ENCODE peak calls at places on chromosome 4, in five cellular contexts. H is pancreas, B is AG09309, E is aorta, G is BE2C. V is an unnamed sample.
A peak's percentile ranks its signal among the peaks of the same experiment; 100 is the strongest.

GRCh38 chr4:38583102-38583501 is 80.9 kb upstream of the KLF3 start:
- DNase-seq in E (no peak), B (no peak), H (no peak), G (no peak), V (peak; percentile 30)

GRCh38 chr4:184007891-184008290 is 102.8 kb downstream of the STOX2 start:
- DNase-seq in G (no peak), H (no peak), B (no peak), E (no peak), V (no peak)

GRCh38 chr4:83947811-83948210 is 411.9 kb downstream of the GPAT3 start:
- DNase-seq in G (peak; percentile 36), E (no peak), B (no peak), H (no peak), V (no peak)

GRCh38 chr4:37890501-37891220 is at the start of gene TBC1D1:
- DNase-seq in H (peak; percentile 91), G (no peak), E (peak; percentile 91), B (no peak), V (no peak)

GRCh38 chr4:100736651-100737450 is 219.0 kb upstream of the EMCN start:
- DNase-seq in E (no peak), G (no peak), B (peak; percentile 44), H (no peak), V (peak; percentile 81)

GRCh38 chr4:30429813-30430466 is 290.2 kb upstream of the PCDH7 start:
- DNase-seq in G (no peak), E (no peak), H (no peak), B (peak; percentile 40), V (peak; percentile 78)

GRCh38 chr4:47010347-47011188 is 17.2 kb upstream of the GABRA4 start:
- DNase-seq in B (no peak), E (no peak), H (no peak), G (no peak), V (no peak)

GRCh38 chr4:15171725-15172124 is 169.4 kb downstream of the CPEB2 start:
- DNase-seq in E (no peak), H (no peak), G (no peak), B (no peak), V (no peak)

GRCh38 chr4:71406459-71406963 is 67.7 kb downstream of the SLC4A4 start:
- DNase-seq in E (no peak), H (no peak), B (no peak), G (no peak), V (no peak)

GRCh38 chr4:155769092-155769491 is 10.3 kb downstream of the GUCY1B1 start:
- DNase-seq in H (no peak), E (no peak), B (no peak), G (no peak), V (no peak)

GRCh38 chr4:145545538-145546224 is 64.0 kb downstream of the SMAD1 start:
- DNase-seq in G (no peak), H (no peak), E (no peak), B (peak; percentile 69), V (peak; percentile 85)

GRCh38 chr4:59200992-59201391 is 1999.1 kb upstream of the ADGRL3 start:
- DNase-seq in H (no peak), E (no peak), G (no peak), B (no peak), V (no peak)

GRCh38 chr4:26787461-26788340 is 72.9 kb upstream of the STIM2 start:
- DNase-seq in G (peak; percentile 79), H (peak; percentile 67), B (no peak), E (peak; percentile 83), V (peak; percentile 57)
- H3K4me3 ChIP-seq in G (peak overlapping the region; percentile 41), H (no peak overlapping the region), B (no peak overlapping the region), E (no peak overlapping the region), V (no peak overlapping the region)

DNA sequence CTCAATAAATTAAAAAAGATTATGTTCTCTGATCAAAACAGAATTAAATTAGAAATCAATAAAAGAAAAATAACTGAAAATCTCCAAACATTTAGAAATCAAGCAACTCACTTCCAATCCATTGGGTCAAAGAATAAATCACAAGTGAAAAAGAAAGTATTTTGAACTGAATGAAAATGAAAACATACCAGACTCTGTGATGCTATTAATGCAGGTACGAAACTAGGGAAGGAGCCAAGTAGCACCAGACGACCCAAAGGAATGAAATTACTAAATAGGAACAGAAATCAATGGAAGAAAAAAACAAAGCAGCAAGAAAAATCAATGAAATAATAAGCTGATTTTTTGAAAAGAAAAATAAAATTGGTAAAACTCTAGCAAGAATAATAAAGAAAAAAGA is 15.4 kb downstream of the CCDC110 start:
- DNase-seq in G (no peak), E (no peak), H (no peak), B (no peak), V (no peak)
- H3K4me3 ChIP-seq in G (no peak overlapping the region), E (no peak overlapping the region), H (no peak overlapping the region), B (no peak overlapping the region), V (no peak overlapping the region)

GRCh38 chr4:53013873-53014272 is 151.8 kb downstream of the RASL11B start:
- DNase-seq in B (no peak), H (no peak), G (no peak), E (no peak), V (no peak)

GRCh38 chr4:53014881-53015280 is 152.8 kb downstream of the RASL11B start:
- DNase-seq in G (no peak), E (no peak), B (no peak), H (no peak), V (no peak)

GRCh38 chr4:53014368-53014767 is 152.3 kb downstream of the RASL11B start:
- DNase-seq in H (no peak), E (no peak), B (no peak), G (no peak), V (no peak)

GRCh38 chr4:53011176-53011575 is 149.1 kb downstream of the RASL11B start:
- DNase-seq in H (no peak), B (no peak), G (no peak), E (no peak), V (no peak)

DNA sequence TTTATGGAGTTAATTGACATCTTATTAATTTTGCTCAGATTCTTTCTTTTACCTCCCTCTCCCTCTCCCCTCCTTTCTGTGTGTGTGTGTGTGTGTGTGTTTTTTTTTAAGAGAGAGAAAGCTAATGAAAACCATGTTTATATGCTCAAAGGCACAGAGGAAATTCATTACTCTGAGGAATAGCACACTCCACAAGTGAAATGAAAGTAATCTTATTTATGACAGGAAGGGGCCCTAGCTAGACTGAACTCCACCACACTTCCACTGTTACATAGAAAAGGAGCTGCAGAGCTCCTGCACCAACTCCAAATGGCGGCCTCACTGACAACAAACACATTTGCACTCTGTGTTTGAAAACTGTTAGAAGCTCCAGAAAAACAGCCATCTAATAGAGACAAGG is 150.6 kb downstream of the RASL11B start:
- DNase-seq in E (no peak), G (no peak), B (no peak), H (no peak), V (no peak)
- H3K4me3 ChIP-seq in E (no peak overlapping the region), G (no peak overlapping the region), B (no peak overlapping the region), H (no peak overlapping the region), V (no peak overlapping the region)

GRCh38 chr4:95551653-95552052 is 2.9 kb upstream of the UNC5C start:
- DNase-seq in H (no peak), E (no peak), G (no peak), B (no peak), V (no peak)

GRCh38 chr4:95552942-95553550 is 4.3 kb upstream of the UNC5C start:
- DNase-seq in E (no peak), G (no peak), B (no peak), H (no peak), V (no peak)

GRCh38 chr4:95548738-95549245 is at the start of gene UNC5C:
- DNase-seq in E (peak; percentile 93), H (peak; percentile 66), B (no peak), G (peak; percentile 96), V (no peak)

GRCh38 chr4:95549246-95550138 is 719 bp upstream of the UNC5C start:
- DNase-seq in E (peak; percentile 91), H (peak; percentile 71), G (no peak), B (no peak), V (no peak)

DNA sequence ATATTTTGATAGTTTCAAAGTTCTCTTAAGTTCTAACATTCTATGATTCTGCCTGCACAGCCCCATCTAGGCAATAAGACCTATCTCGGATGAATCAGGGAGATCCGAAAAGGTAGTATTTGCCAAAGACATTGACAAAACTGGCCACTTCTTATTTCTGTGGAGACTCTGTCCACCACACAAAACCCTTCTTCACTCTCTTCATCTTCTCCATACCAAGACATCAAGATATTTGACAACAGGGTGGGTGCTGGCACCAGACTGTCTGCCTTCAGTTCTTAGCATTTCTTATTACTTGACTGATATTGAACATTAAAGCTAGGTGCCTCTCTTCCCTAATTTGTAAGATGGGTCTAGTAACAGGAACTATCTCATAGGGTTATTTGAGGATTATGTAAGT is 1.8 kb upstream of the UNC5C start:
- DNase-seq in G (no peak), E (no peak), B (no peak), H (no peak), V (no peak)
- H3K4me3 ChIP-seq in G (peak overlapping the region; percentile 95), E (peak overlapping the region; percentile 95), B (no peak overlapping the region), H (no peak overlapping the region), V (no peak overlapping the region)

GRCh38 chr4:48195853-48196252 is 61.8 kb upstream of the TXK start:
- DNase-seq in B (no peak), E (no peak), H (no peak), G (no peak), V (no peak)
- H3K4me3 ChIP-seq in B (no peak overlapping the region), E (no peak overlapping the region), H (no peak overlapping the region), G (no peak overlapping the region), V (no peak overlapping the region)

V was measured in skeletal muscle cell.